ENCODE peak calls at places on chromosomes 6 and 20, in five cellular contexts. R is breast epithelium, P is GM23338, F is RWPE1, V is body of pancreas. M is an unnamed sample.

GRCh38 chr20:3670511-3670910 is 7.3 kb upstream of the GFRA4 start:
- DNase-seq in P (peak), V (no peak), F (no peak), R (no peak), M (no peak)

GRCh38 chr6:133241088-133241900 is at the start of gene EYA4:
- DNase-seq in F (no peak), V (no peak), P (peak), R (no peak), M (no peak)

GRCh38 chr6:30684386-30685156 is 1.9 kb downstream of the PPP1R18 start:
- DNase-seq in F (peak), P (no peak), R (no peak), V (peak), M (no peak)

GRCh38 chr20:21395666-21396044 is 1.7 kb downstream of the NKX2-4 start:
- DNase-seq in V (no peak), P (peak), R (no peak), F (no peak), M (no peak)

GRCh38 chr6:163149535-163149848 is 265.0 kb upstream of the QKI start:
- DNase-seq in F (no peak), R (no peak), V (no peak), P (peak), M (no peak)

GRCh38 chr6:142035890-142036289 is 96.8 kb upstream of the GJE1 start:
- DNase-seq in R (no peak), P (no peak), V (no peak), F (no peak), M (no peak)

GRCh38 chr6:83868639-83869038 is 9.2 kb downstream of the CYB5R4 start:
- DNase-seq in V (no peak), P (no peak), R (no peak), F (peak), M (no peak)

GRCh38 chr6:129744880-129745237 is 34.9 kb upstream of the ARHGAP18 start:
- DNase-seq in R (no peak), F (no peak), P (no peak), V (no peak), M (no peak)

GRCh38 chr6:133965817-133966360 is 12.9 kb downstream of the TBPL1 start:
- DNase-seq in P (no peak), R (no peak), F (no peak), V (no peak), M (no peak)

GRCh38 chr20:43916073-43916874 is 1.6 kb downstream of the TOX2 start:
- DNase-seq in F (no peak), V (no peak), R (no peak), P (peak), M (no peak)

GRCh38 chr6:41222513-41222912 is 5.6 kb upstream of the TREML4 start:
- DNase-seq in V (no peak), P (no peak), R (no peak), F (no peak), M (no peak)

GRCh38 chr6:978937-979685 is 286.2 kb upstream of the EXOC2 start:
- DNase-seq in P (no peak), V (no peak), F (no peak), R (no peak), M (no peak)

GRCh38 chr20:46312075-46312944 is 4.0 kb upstream of the CDH22 start:
- DNase-seq in F (no peak), V (no peak), R (no peak), P (peak), M (no peak)

GRCh38 chr20:24584538-24585356 is 115.3 kb downstream of the SYNDIG1 start:
- DNase-seq in R (no peak), F (no peak), V (no peak), P (no peak), M (no peak)

GRCh38 chr6:75893058-75893775 is 144.2 kb downstream of the MYO6 start:
- DNase-seq in R (no peak), F (peak), V (no peak), P (peak), M (no peak)

GRCh38 chr20:9439806-9440205 is 74.6 kb upstream of the LAMP5 start:
- DNase-seq in P (no peak), F (no peak), R (no peak), V (no peak), M (no peak)

GRCh38 chr6:2030682-2031244 is 214.6 kb downstream of the GMDS start:
- DNase-seq in P (peak), F (no peak), V (no peak), R (no peak), M (no peak)

GRCh38 chr20:13839421-13840092 is 54.7 kb downstream of the NDUFAF5 start:
- DNase-seq in V (no peak), P (no peak), R (no peak), F (no peak), M (no peak)

GRCh38 chr20:33859157-33859695 is 48.1 kb downstream of the CHMP4B start:
- DNase-seq in V (no peak), P (no peak), F (no peak), R (no peak), M (no peak)

GRCh38 chr20:6956056-6956455 is 188.6 kb downstream of the BMP2 start:
- DNase-seq in R (no peak), V (no peak), F (no peak), P (no peak), M (no peak)

GRCh38 chr6:166595061-166595780 is 8.7 kb upstream of the RAMACL start:
- DNase-seq in F (no peak), R (no peak), P (no peak), V (no peak), M (no peak)

GRCh38 chr6:1279065-1279464 is 32.8 kb upstream of the FOXQ1 start:
- DNase-seq in R (no peak), V (no peak), P (no peak), F (no peak), M (no peak)

GRCh38 chr6:140379919-140380318 is 1005.5 kb upstream of the CITED2 start:
- DNase-seq in P (no peak), F (no peak), R (no peak), V (peak), M (no peak)

GRCh38 chr6:75296811-75297779 is 12.5 kb upstream of the TMEM30A start:
- DNase-seq in P (peak), R (no peak), V (no peak), F (peak), M (no peak)

DNA sequence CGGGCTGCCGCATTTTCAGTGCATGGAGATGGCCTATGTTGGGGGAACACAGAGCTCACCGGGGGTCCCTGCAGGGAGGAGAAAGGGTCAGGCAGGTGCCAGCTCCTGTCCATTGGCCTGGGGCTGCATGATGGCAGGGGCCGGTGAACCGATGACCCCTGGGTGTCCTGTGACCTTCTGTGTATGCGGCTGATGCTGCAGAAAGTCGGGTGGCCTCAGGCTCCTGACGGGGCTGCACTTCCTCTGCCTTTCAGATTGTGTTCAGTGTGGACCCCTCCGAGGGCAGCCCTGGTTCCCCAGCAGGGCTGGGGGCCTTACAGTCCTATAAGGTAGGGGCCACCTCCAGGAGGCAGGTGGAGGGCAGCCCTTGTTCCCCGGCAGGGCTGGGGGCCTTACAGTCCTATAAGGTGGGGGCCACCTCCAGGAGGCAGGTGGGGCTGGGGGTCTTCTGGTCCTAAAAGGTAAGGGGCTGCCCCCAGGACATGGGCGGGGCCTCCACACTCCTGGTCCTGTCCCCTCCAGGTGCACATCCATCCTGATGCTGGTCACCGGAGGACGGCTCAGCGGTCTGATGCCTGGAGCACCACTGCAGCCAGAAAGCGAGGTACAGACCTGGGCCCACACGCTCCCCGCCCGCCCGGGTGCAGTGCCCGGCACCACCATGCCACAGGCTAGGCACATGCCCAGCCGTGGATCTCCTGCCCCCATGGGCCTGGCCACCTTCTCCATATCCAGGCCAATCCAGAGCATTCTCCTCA is 11.0 kb upstream of the TNFRSF6B start:
- DNase-seq in R (no peak), P (no peak), V (no peak), F (no peak), M (no peak)
- H3K27ac ChIP-seq in R (peak), P (no peak), V (no peak), F (peak), M (peak)

GRCh38 chr6:18101873-18102272 is 20.6 kb downstream of the NHLRC1 start:
- DNase-seq in F (no peak), R (no peak), V (no peak), P (no peak), M (no peak)

GRCh38 chr6:18099501-18099900 is 23.0 kb downstream of the NHLRC1 start:
- DNase-seq in V (no peak), R (no peak), F (no peak), P (no peak), M (no peak)

GRCh38 chr6:18101271-18101670 is 21.2 kb downstream of the NHLRC1 start:
- DNase-seq in R (no peak), P (no peak), F (no peak), V (no peak), M (no peak)

GRCh38 chr6:18100296-18100695 is 22.2 kb downstream of the NHLRC1 start:
- DNase-seq in R (no peak), P (no peak), F (no peak), V (no peak), M (peak)

GRCh38 chr6:18102783-18103509 is 19.5 kb downstream of the NHLRC1 start:
- DNase-seq in F (no peak), P (no peak), R (no peak), V (no peak), M (no peak)
- H3K27ac ChIP-seq in F (no peak), P (no peak), R (no peak), V (no peak), M (no peak)

GRCh38 chr6:53481328-53481727 is 63.6 kb downstream of the GCLC start:
- DNase-seq in V (no peak), P (no peak), R (no peak), F (no peak), M (no peak)
- H3K27ac ChIP-seq in V (no peak), P (no peak), R (no peak), F (no peak), M (no peak)

GRCh38 chr20:58676161-58676560 is 16.4 kb upstream of the NPEPL1 start:
- DNase-seq in V (no peak), R (no peak), P (no peak), F (no peak), M (no peak)

GRCh38 chr20:58677808-58678207 is 14.8 kb upstream of the NPEPL1 start:
- DNase-seq in P (no peak), R (no peak), F (no peak), V (no peak), M (no peak)

GRCh38 chr20:58677205-58677604 is 15.4 kb upstream of the NPEPL1 start:
- DNase-seq in V (no peak), F (no peak), R (no peak), P (no peak), M (no peak)

GRCh38 chr20:58675146-58675584 is 17.4 kb upstream of the NPEPL1 start:
- DNase-seq in P (peak), V (no peak), R (no peak), F (no peak), M (no peak)

DNA sequence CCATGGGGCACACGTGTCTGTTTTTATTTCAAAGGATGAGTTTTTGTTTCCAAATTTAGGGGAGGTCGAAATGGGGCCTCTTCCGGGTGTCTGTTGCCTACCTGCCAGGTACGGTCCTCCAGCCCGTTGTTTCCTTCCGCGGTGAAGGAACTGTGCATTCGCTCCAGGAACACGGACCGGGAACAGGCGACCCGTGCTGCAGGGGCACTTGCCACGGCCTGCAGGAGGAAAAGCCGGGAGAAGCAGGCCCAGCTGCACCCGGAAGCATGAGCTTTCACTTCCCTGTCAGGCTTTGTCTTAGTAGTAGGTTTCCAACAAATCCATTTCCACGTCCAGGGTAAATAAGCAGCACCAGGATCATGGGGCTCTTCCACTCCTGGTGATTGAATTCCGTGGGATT is 17.0 kb upstream of the NPEPL1 start:
- DNase-seq in P (no peak), F (no peak), R (no peak), V (no peak), M (no peak)
- H3K27ac ChIP-seq in P (peak), F (no peak), R (no peak), V (no peak), M (no peak)

GRCh38 chr6:155187994-155188706 is 75.7 kb upstream of the CLDN20 start:
- DNase-seq in P (no peak), R (no peak), F (no peak), V (no peak), M (no peak)
- H3K27ac ChIP-seq in P (peak), R (peak), F (no peak), V (no peak), M (no peak)

DNA sequence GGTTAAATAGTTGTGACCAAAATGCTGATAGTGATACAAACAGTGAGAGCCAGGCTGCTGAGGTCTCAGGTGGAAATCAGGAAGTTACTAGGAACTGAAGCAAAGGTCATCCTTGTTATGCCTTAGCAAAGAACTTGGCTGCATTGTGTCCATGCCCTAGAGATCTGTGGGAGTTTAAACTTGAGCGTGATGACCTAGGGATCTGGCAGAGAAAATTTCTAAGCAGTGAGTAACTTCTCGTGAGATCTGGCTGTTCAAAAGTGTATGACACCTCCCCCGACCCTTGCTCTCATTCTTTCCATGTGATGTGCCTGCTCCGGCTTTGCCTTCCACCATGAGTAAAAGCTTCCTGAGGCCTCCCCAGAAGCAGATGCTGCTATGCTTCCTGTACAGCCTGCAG is 34.0 kb downstream of the KIF16B start:
- DNase-seq in V (no peak), F (no peak), P (no peak), R (no peak), M (no peak)
- H3K27ac ChIP-seq in V (no peak), F (no peak), P (no peak), R (no peak), M (no peak)

M was measured in substantia nigra.